ENCODE peak calls at places on chromosomes 7 and 10, in five cellular contexts. One of them, this sample, is unnamed.
A peak's percentile ranks its signal among the peaks of the same experiment; 100 is the strongest.

GRCh38 chr7:157652161-157652953 is 315.6 kb downstream of the DNAJB6 start:
- DNase-seq in left colon: no peak
- DNase-seq in adrenal gland: no peak
- DNase-seq in activated CD8-positive, alpha-beta memory T cell treated with anti-CD3 and anti-CD28 coated beads, Interleukin-2, amount 10 ng/mL, durations not matched to agents 7 days and 5 days: no peak
- DNase-seq in NCI-H460: no peak
- DNase-seq in this sample: no peak

GRCh38 chr7:65444211-65444842 is 70.7 kb downstream of the ZNF92 start:
- DNase-seq in adrenal gland: no peak
- DNase-seq in NCI-H460: no peak
- DNase-seq in left colon: no peak
- DNase-seq in activated CD8-positive, alpha-beta memory T cell treated with anti-CD3 and anti-CD28 coated beads, Interleukin-2, amount 10 ng/mL, durations not matched to agents 7 days and 5 days: no peak
- DNase-seq in this sample: no peak

GRCh38 chr7:25456467-25457171 is 228.3 kb upstream of the NPVF start:
- DNase-seq in activated CD8-positive, alpha-beta memory T cell treated with anti-CD3 and anti-CD28 coated beads, Interleukin-2, amount 10 ng/mL, durations not matched to agents 7 days and 5 days: no peak
- DNase-seq in left colon: peak; percentile 43
- DNase-seq in NCI-H460: no peak
- DNase-seq in adrenal gland: peak; percentile 73
- DNase-seq in this sample: peak; percentile 62

GRCh38 chr7:84838857-84839256 is 348.0 kb downstream of the SEMA3D start:
- DNase-seq in left colon: no peak
- DNase-seq in activated CD8-positive, alpha-beta memory T cell treated with anti-CD3 and anti-CD28 coated beads, Interleukin-2, amount 10 ng/mL, durations not matched to agents 7 days and 5 days: no peak
- DNase-seq in NCI-H460: no peak
- DNase-seq in adrenal gland: no peak
- DNase-seq in this sample: no peak

GRCh38 chr10:93616844-93617360 is 4.6 kb downstream of the PDE6C start:
- DNase-seq in activated CD8-positive, alpha-beta memory T cell treated with anti-CD3 and anti-CD28 coated beads, Interleukin-2, amount 10 ng/mL, durations not matched to agents 7 days and 5 days: no peak
- DNase-seq in adrenal gland: no peak
- DNase-seq in left colon: no peak
- DNase-seq in NCI-H460: no peak
- DNase-seq in this sample: no peak

GRCh38 chr7:67343566-67343965 is 346.9 kb downstream of the TYW1 start:
- DNase-seq in NCI-H460: no peak
- DNase-seq in adrenal gland: no peak
- DNase-seq in left colon: no peak
- DNase-seq in activated CD8-positive, alpha-beta memory T cell treated with anti-CD3 and anti-CD28 coated beads, Interleukin-2, amount 10 ng/mL, durations not matched to agents 7 days and 5 days: no peak
- DNase-seq in this sample: no peak

GRCh38 chr10:5445006-5445405 is 32.6 kb downstream of the NET1 start:
- DNase-seq in activated CD8-positive, alpha-beta memory T cell treated with anti-CD3 and anti-CD28 coated beads, Interleukin-2, amount 10 ng/mL, durations not matched to agents 7 days and 5 days: no peak
- DNase-seq in adrenal gland: no peak
- DNase-seq in NCI-H460: no peak
- DNase-seq in left colon: peak; percentile 37
- DNase-seq in this sample: peak; percentile 45

GRCh38 chr7:80624763-80625162 is 13.7 kb upstream of the CD36 start:
- DNase-seq in adrenal gland: no peak
- DNase-seq in activated CD8-positive, alpha-beta memory T cell treated with anti-CD3 and anti-CD28 coated beads, Interleukin-2, amount 10 ng/mL, durations not matched to agents 7 days and 5 days: no peak
- DNase-seq in left colon: no peak
- DNase-seq in NCI-H460: no peak
- DNase-seq in this sample: no peak

GRCh38 chr10:124088944-124089343 is 4.5 kb downstream of the CHST15 start:
- DNase-seq in adrenal gland: no peak
- DNase-seq in activated CD8-positive, alpha-beta memory T cell treated with anti-CD3 and anti-CD28 coated beads, Interleukin-2, amount 10 ng/mL, durations not matched to agents 7 days and 5 days: no peak
- DNase-seq in left colon: no peak
- DNase-seq in NCI-H460: no peak
- DNase-seq in this sample: no peak

GRCh38 chr10:3090914-3091313 is 23.6 kb downstream of the PFKP start:
- DNase-seq in left colon: peak; percentile 57
- DNase-seq in activated CD8-positive, alpha-beta memory T cell treated with anti-CD3 and anti-CD28 coated beads, Interleukin-2, amount 10 ng/mL, durations not matched to agents 7 days and 5 days: no peak
- DNase-seq in NCI-H460: no peak
- DNase-seq in adrenal gland: peak; percentile 85
- DNase-seq in this sample: peak; percentile 91

GRCh38 chr7:80859272-80859970 is 59.4 kb downstream of the SEMA3C start:
- DNase-seq in left colon: no peak
- DNase-seq in NCI-H460: no peak
- DNase-seq in adrenal gland: no peak
- DNase-seq in activated CD8-positive, alpha-beta memory T cell treated with anti-CD3 and anti-CD28 coated beads, Interleukin-2, amount 10 ng/mL, durations not matched to agents 7 days and 5 days: no peak
- DNase-seq in this sample: no peak

GRCh38 chr7:158017226-158018060 is 570.2 kb downstream of the PTPRN2 start:
- DNase-seq in adrenal gland: peak; percentile 26
- DNase-seq in NCI-H460: no peak
- DNase-seq in left colon: no peak
- DNase-seq in activated CD8-positive, alpha-beta memory T cell treated with anti-CD3 and anti-CD28 coated beads, Interleukin-2, amount 10 ng/mL, durations not matched to agents 7 days and 5 days: no peak
- DNase-seq in this sample: no peak

GRCh38 chr10:129602938-129603520 is 136.0 kb downstream of the MGMT start:
- DNase-seq in adrenal gland: no peak
- DNase-seq in left colon: no peak
- DNase-seq in NCI-H460: no peak
- DNase-seq in activated CD8-positive, alpha-beta memory T cell treated with anti-CD3 and anti-CD28 coated beads, Interleukin-2, amount 10 ng/mL, durations not matched to agents 7 days and 5 days: no peak
- DNase-seq in this sample: no peak